ENCODE peak calls at places on chromosome 20, in seven cellular contexts. P is type B pancreatic cell; J is lung microvascular endothelial cell; G is stimulated activated CD4-positive, alpha-beta T cell treated with anti-CD3 and anti-CD28 coated beads, Interleukin-12 subunit alpha, Interleukin-12 subunit beta, amount 100 ng/mL, for 4 hours; F is GM12865; D is Right ventricle myocardium superior; R is T1000. Y is an unnamed sample.

GRCh38 chr20:62641749-62642665 is at the start of gene SLCO4A1:
- DNase-seq in R (no peak), G (peak), F (peak), J (peak), P (no peak), D (peak), Y (peak)

GRCh38 chr20:8523684-8524083 is 391.6 kb downstream of the PLCB1 start:
- DNase-seq in J (no peak), D (no peak), F (no peak), P (no peak), G (no peak), R (no peak), Y (peak)

GRCh38 chr20:38789503-38790209 is 15.8 kb upstream of the PPP1R16B start:
- DNase-seq in G (no peak), D (no peak), P (no peak), F (no peak), R (no peak), J (no peak), Y (no peak)

GRCh38 chr20:62642666-62643520 is 590 bp downstream of the SLCO4A1 start:
- DNase-seq in G (peak), P (no peak), D (peak), F (peak), J (peak), R (no peak), Y (peak)

GRCh38 chr20:62872184-62872862 is 10.7 kb upstream of the TCFL5 start:
- DNase-seq in D (no peak), G (no peak), P (no peak), J (no peak), F (no peak), R (no peak), Y (no peak)

GRCh38 chr20:38554986-38555385 is 26.0 kb upstream of the ADIG start:
- DNase-seq in J (no peak), G (no peak), P (no peak), R (no peak), F (no peak), D (no peak), Y (no peak)

GRCh38 chr20:37381621-37382538 is 35.9 kb downstream of the SRC start:
- DNase-seq in G (no peak), D (no peak), J (no peak), P (no peak), R (no peak), F (peak), Y (no peak)

GRCh38 chr20:47318027-47318595 is 38.4 kb downstream of the ZMYND8 start:
- DNase-seq in F (no peak), G (no peak), D (no peak), P (no peak), J (peak), R (no peak), Y (peak)

GRCh38 chr20:1619861-1620444 is at the start of gene SIRPB1:
- DNase-seq in R (no peak), G (no peak), P (no peak), D (peak), F (peak), J (no peak), Y (no peak)

GRCh38 chr20:36585410-36586125 is 12.2 kb downstream of the TGIF2 start:
- DNase-seq in F (no peak), R (peak), D (no peak), J (no peak), P (no peak), G (no peak), Y (peak)

GRCh38 chr20:58142843-58143185 is 85.6 kb downstream of the ANKRD60 start:
- DNase-seq in G (no peak), F (no peak), R (no peak), J (no peak), P (peak), D (no peak), Y (no peak)

GRCh38 chr20:51469578-51470520 is 72.7 kb downstream of the NFATC2 start:
- DNase-seq in R (no peak), P (no peak), F (no peak), D (no peak), J (peak), G (no peak), Y (no peak)

GRCh38 chr20:38181207-38181693 is 16.2 kb upstream of the TGM2 start:
- DNase-seq in R (peak), F (peak), J (no peak), G (no peak), D (no peak), P (no peak), Y (no peak)

GRCh38 chr20:33387177-33387576 is 14.1 kb downstream of the CDK5RAP1 start:
- DNase-seq in J (peak), R (no peak), P (no peak), F (no peak), G (no peak), D (peak), Y (no peak)

GRCh38 chr20:19806806-19807691 is 49.0 kb downstream of the RIN2 start:
- DNase-seq in J (peak), P (no peak), F (no peak), D (no peak), G (no peak), R (no peak), Y (no peak)

GRCh38 chr20:39897781-39898466 is 791.1 kb downstream of the MAFB start:
- DNase-seq in P (no peak), G (no peak), J (no peak), D (no peak), R (no peak), F (no peak), Y (no peak)

GRCh38 chr20:59087829-59088433 is 45.3 kb upstream of the PRELID3B start:
- DNase-seq in R (no peak), J (peak), D (peak), F (peak), P (peak), G (peak), Y (peak)

GRCh38 chr20:23231561-23232218 is 118.9 kb upstream of the NXT1 start:
- DNase-seq in P (no peak), G (no peak), F (no peak), R (no peak), J (peak), D (no peak), Y (no peak)

GRCh38 chr20:11195899-11196558 is 522.2 kb upstream of the JAG1 start:
- DNase-seq in J (peak), G (no peak), P (no peak), F (no peak), R (peak), D (no peak), Y (no peak)

GRCh38 chr20:5080384-5080877 is 39.3 kb downstream of the PCNA start:
- DNase-seq in J (peak), R (no peak), F (peak), D (peak), P (no peak), G (no peak), Y (no peak)

GRCh38 chr20:8631271-8631670 is 437.6 kb upstream of the PLCB4 start:
- DNase-seq in F (no peak), D (no peak), G (no peak), R (no peak), J (no peak), P (no peak), Y (no peak)

GRCh38 chr20:40489886-40490285 is 199.2 kb downstream of the MAFB start:
- DNase-seq in D (no peak), F (no peak), P (no peak), J (no peak), R (peak), G (no peak), Y (no peak)

GRCh38 chr20:63950701-63951397 is 5.4 kb downstream of the UCKL1 start:
- DNase-seq in G (no peak), R (no peak), P (no peak), D (no peak), J (no peak), F (no peak), Y (no peak)

GRCh38 chr20:2599265-2600060 is 53.0 kb upstream of the NOP56 start:
- DNase-seq in R (no peak), P (no peak), G (no peak), F (no peak), J (no peak), D (no peak), Y (peak)

GRCh38 chr20:25253606-25254275 is 5.9 kb downstream of the PYGB start:
- DNase-seq in F (no peak), J (no peak), G (no peak), P (no peak), R (no peak), D (no peak), Y (no peak)

GRCh38 chr20:58639182-58640146 is 11.6 kb upstream of the STX16 start:
- DNase-seq in P (peak), G (no peak), J (no peak), R (no peak), F (no peak), D (no peak), Y (no peak)

GRCh38 chr20:32210206-32210605 is 2.5 kb downstream of the POFUT1 start:
- DNase-seq in F (no peak), R (no peak), G (no peak), P (no peak), J (no peak), D (no peak), Y (no peak)

GRCh38 chr20:54524849-54525248 is 49.5 kb downstream of the DOK5 start:
- DNase-seq in G (no peak), D (no peak), R (no peak), J (no peak), F (no peak), P (no peak), Y (no peak)

GRCh38 chr20:4064118-4064962 is 49.0 kb upstream of the RNF24 start:
- DNase-seq in J (peak), F (no peak), D (peak), P (no peak), G (no peak), R (peak), Y (peak)

GRCh38 chr20:53291548-53291947 is 302.1 kb downstream of the ZNF217 start:
- DNase-seq in R (no peak), P (no peak), G (no peak), J (peak), F (peak), D (no peak), Y (peak)

GRCh38 chr20:49510562-49511117 is 28.2 kb upstream of the KCNB1 start:
- DNase-seq in D (peak), G (no peak), R (peak), P (no peak), F (no peak), J (no peak), Y (no peak)

GRCh38 chr20:57661201-57662027 is 41.2 kb upstream of the ZBP1 start:
- DNase-seq in J (no peak), G (no peak), R (no peak), F (no peak), D (peak), P (peak), Y (peak)

GRCh38 chr20:1629321-1629720 is 9.5 kb upstream of the SIRPB1 start:
- DNase-seq in F (no peak), R (no peak), J (no peak), P (no peak), G (no peak), D (no peak), Y (no peak)

GRCh38 chr20:4810446-4811019 is 88.8 kb downstream of the PRND start:
- DNase-seq in P (no peak), J (no peak), D (no peak), G (no peak), R (no peak), F (no peak), Y (no peak)

GRCh38 chr20:19761853-19762252 is 3.8 kb downstream of the RIN2 start:
- DNase-seq in G (no peak), F (no peak), R (no peak), J (no peak), P (peak), D (no peak), Y (no peak)

GRCh38 chr20:11716945-11717248 is 200.8 kb upstream of the BTBD3 start:
- DNase-seq in R (no peak), F (no peak), J (no peak), D (no peak), P (no peak), G (no peak), Y (no peak)

GRCh38 chr20:36439040-36439730 is 102.1 kb upstream of the MYL9 start:
- DNase-seq in F (peak), P (peak), R (peak), G (peak), D (peak), J (peak), Y (peak)

GRCh38 chr20:21303872-21304586 is 898 bp downstream of the XRN2 start:
- DNase-seq in J (peak), P (no peak), D (no peak), R (no peak), F (no peak), G (no peak), Y (no peak)

GRCh38 chr20:38872036-38872435 is 54.2 kb upstream of the FAM83D start:
- DNase-seq in P (no peak), J (no peak), R (no peak), F (no peak), G (no peak), D (no peak), Y (no peak)